ENCODE peak calls at places on chromosomes 3 and 15, in five cellular contexts. One of them, this sample, is unnamed.
A peak's percentile ranks its signal among the peaks of the same experiment; 100 is the strongest.

GRCh38 chr15:68990755-68991500 is 23.6 kb upstream of the NOX5 start:
- DNase-seq in transverse colon: no peak
- DNase-seq in thyroid gland: peak; percentile 10
- DNase-seq in heart left ventricle: no peak
- DNase-seq in suprapubic skin: peak; percentile 65
- DNase-seq in this sample: no peak

GRCh38 chr3:72591522-72592421 is 256.5 kb downstream of the SHQ1 start:
- DNase-seq in thyroid gland: peak; percentile 14
- DNase-seq in suprapubic skin: no peak
- DNase-seq in transverse colon: peak; percentile 23
- DNase-seq in heart left ventricle: peak; percentile 25
- DNase-seq in this sample: peak; percentile 41

GRCh38 chr3:187737401-187738088 is 7.7 kb downstream of the BCL6 start:
- DNase-seq in suprapubic skin: peak; percentile 88
- DNase-seq in transverse colon: peak; percentile 77
- DNase-seq in heart left ventricle: peak; percentile 79
- DNase-seq in thyroid gland: peak; percentile 64
- DNase-seq in this sample: no peak

GRCh38 chr15:66803182-66803729 is 101.2 kb downstream of the SMAD6 start:
- DNase-seq in thyroid gland: peak; percentile 97
- DNase-seq in suprapubic skin: peak; percentile 93
- DNase-seq in transverse colon: peak; percentile 89
- DNase-seq in heart left ventricle: peak; percentile 80
- DNase-seq in this sample: peak; percentile 74

GRCh38 chr15:77418341-77419049 is 1.4 kb downstream of the PEAK1 start:
- DNase-seq in thyroid gland: no peak
- DNase-seq in suprapubic skin: no peak
- DNase-seq in heart left ventricle: no peak
- DNase-seq in transverse colon: no peak
- DNase-seq in this sample: no peak

GRCh38 chr15:87556886-87557285 is 699.7 kb downstream of the NTRK3 start:
- DNase-seq in heart left ventricle: no peak
- DNase-seq in suprapubic skin: no peak
- DNase-seq in thyroid gland: no peak
- DNase-seq in transverse colon: no peak
- DNase-seq in this sample: no peak

GRCh38 chr3:61844346-61844745 is 283.0 kb downstream of the PTPRG start:
- DNase-seq in heart left ventricle: no peak
- DNase-seq in transverse colon: no peak
- DNase-seq in suprapubic skin: no peak
- DNase-seq in thyroid gland: no peak
- DNase-seq in this sample: no peak

GRCh38 chr3:17094551-17094950 is 209.8 kb downstream of the PLCL2 start:
- DNase-seq in transverse colon: no peak
- DNase-seq in heart left ventricle: no peak
- DNase-seq in suprapubic skin: no peak
- DNase-seq in thyroid gland: no peak
- DNase-seq in this sample: no peak

GRCh38 chr3:120488296-120488695 is 37.5 kb upstream of the FSTL1 start:
- DNase-seq in heart left ventricle: no peak
- DNase-seq in suprapubic skin: no peak
- DNase-seq in thyroid gland: no peak
- DNase-seq in transverse colon: no peak
- DNase-seq in this sample: no peak

GRCh38 chr3:124850212-124850611 is 37.0 kb downstream of the ITGB5 start:
- DNase-seq in transverse colon: no peak
- DNase-seq in suprapubic skin: no peak
- DNase-seq in thyroid gland: no peak
- DNase-seq in heart left ventricle: no peak
- DNase-seq in this sample: no peak

GRCh38 chr3:196050597-196050996 is 31.3 kb downstream of the TFRC start:
- DNase-seq in thyroid gland: no peak
- DNase-seq in suprapubic skin: no peak
- DNase-seq in heart left ventricle: no peak
- DNase-seq in transverse colon: no peak
- DNase-seq in this sample: no peak

GRCh38 chr15:80743189-80743833 is 35.9 kb upstream of the CEMIP start:
- DNase-seq in transverse colon: peak; percentile 19
- DNase-seq in thyroid gland: no peak
- DNase-seq in suprapubic skin: no peak
- DNase-seq in heart left ventricle: no peak
- DNase-seq in this sample: no peak

GRCh38 chr15:40047413-40048154 is 8.6 kb upstream of the SRP14 start:
- DNase-seq in suprapubic skin: no peak
- DNase-seq in thyroid gland: peak; percentile 49
- DNase-seq in transverse colon: peak; percentile 69
- DNase-seq in heart left ventricle: peak; percentile 69
- DNase-seq in this sample: no peak

GRCh38 chr15:87656373-87656772 is 600.2 kb downstream of the NTRK3 start:
- DNase-seq in transverse colon: no peak
- DNase-seq in thyroid gland: no peak
- DNase-seq in heart left ventricle: no peak
- DNase-seq in suprapubic skin: no peak
- DNase-seq in this sample: no peak

GRCh38 chr3:197734667-197735318 is 1.9 kb downstream of the RUBCN start:
- DNase-seq in transverse colon: peak; percentile 24
- DNase-seq in heart left ventricle: no peak
- DNase-seq in suprapubic skin: no peak
- DNase-seq in thyroid gland: no peak
- DNase-seq in this sample: no peak

GRCh38 chr15:29312387-29312786 is 42.8 kb upstream of the NSMCE3 start:
- DNase-seq in suprapubic skin: no peak
- DNase-seq in thyroid gland: no peak
- DNase-seq in transverse colon: no peak
- DNase-seq in heart left ventricle: no peak
- DNase-seq in this sample: no peak

GRCh38 chr3:65231544-65231943 is 543.7 kb upstream of the ADAMTS9 start:
- DNase-seq in suprapubic skin: no peak
- DNase-seq in heart left ventricle: no peak
- DNase-seq in thyroid gland: no peak
- DNase-seq in transverse colon: no peak
- DNase-seq in this sample: no peak

GRCh38 chr3:155312781-155313180 is 19.3 kb upstream of the STRIT1 start:
- DNase-seq in heart left ventricle: no peak
- DNase-seq in suprapubic skin: no peak
- DNase-seq in transverse colon: no peak
- DNase-seq in thyroid gland: no peak
- DNase-seq in this sample: no peak
- TF ChIP-seq POLR2A in heart left ventricle: no peak
- TF ChIP-seq POLR2A in suprapubic skin: no peak
- TF ChIP-seq POLR2A in transverse colon: no peak
- TF ChIP-seq POLR2A in thyroid gland: no peak
- TF ChIP-seq POLR2A in this sample: no peak

DNA sequence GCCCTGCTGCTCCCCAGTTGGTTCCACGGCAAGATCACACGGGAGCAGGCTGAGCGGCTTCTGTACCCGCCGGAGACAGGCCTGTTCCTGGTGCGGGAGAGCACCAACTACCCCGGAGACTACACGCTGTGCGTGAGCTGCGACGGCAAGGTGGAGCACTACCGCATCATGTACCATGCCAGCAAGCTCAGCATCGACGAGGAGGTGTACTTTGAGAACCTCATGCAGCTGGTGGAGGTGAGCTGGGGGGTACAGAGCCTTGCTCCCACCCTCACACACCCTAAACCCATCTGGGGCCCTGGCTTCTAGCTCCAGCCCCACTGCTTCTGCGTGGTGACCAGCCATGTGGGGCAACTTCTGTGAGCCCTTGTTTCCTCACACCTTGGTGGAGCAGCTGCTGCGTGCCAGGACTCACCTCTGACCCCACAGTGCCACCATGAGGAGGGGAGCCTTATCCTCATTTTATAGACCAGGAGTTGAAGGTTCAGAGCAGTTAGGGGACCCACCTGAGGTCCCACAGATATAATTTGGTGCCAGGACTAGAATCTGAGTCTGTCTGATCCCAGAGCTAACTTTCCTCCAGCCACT is 13.3 kb upstream of the LMAN1L start:
- DNase-seq in transverse colon: no peak
- DNase-seq in heart left ventricle: no peak
- DNase-seq in suprapubic skin: no peak
- DNase-seq in thyroid gland: no peak
- DNase-seq in this sample: no peak
- H3K4me3 ChIP-seq in transverse colon: no peak overlapping the region
- H3K4me3 ChIP-seq in heart left ventricle: no peak overlapping the region
- H3K4me3 ChIP-seq in suprapubic skin: no peak overlapping the region
- H3K4me3 ChIP-seq in thyroid gland: no peak overlapping the region
- H3K4me3 ChIP-seq in this sample: no peak overlapping the region

DNA sequence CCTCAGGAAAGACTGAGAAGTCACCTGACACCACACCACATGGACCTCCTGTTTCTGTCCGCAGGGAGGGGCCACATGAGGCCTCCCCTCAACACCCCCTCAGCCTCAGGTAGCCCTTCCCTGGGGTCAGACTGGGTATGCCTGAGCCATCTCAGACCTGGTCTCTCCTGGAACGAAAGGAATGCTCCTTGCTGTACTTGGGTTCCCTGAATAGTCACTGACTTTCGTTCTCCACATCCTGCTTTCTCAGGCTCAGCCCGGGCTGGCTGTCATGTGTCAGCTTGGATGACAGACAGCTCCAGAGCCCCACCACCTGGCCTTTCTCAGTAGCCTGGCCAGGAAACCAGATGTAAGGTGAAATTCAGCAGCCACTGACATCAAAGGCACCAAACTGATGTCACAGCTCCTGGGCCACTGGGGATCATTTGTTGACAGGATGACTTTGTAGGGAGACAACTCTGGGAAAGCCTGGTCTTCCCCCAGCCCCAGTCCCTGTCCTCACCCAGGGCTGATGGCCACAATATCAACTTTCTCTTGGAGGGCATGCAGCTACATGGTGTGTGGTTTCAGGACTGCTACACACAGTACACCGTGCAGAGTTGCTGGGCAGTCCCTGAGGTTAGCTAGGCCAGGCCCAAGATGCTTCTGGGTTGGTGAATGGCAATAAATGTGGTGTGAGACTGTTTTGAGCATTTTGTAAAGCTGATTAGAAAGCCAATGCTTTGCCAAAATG is 141.4 kb upstream of the MRPS22 start:
- DNase-seq in transverse colon: peak; percentile 75
- DNase-seq in thyroid gland: no peak
- DNase-seq in suprapubic skin: no peak
- DNase-seq in heart left ventricle: no peak
- DNase-seq in this sample: no peak
- TF ChIP-seq CTCF in transverse colon: peak; percentile 48
- TF ChIP-seq CTCF in thyroid gland: no peak
- TF ChIP-seq CTCF in suprapubic skin: no peak
- TF ChIP-seq CTCF in heart left ventricle: no peak
- TF ChIP-seq CTCF in this sample: no peak

DNA sequence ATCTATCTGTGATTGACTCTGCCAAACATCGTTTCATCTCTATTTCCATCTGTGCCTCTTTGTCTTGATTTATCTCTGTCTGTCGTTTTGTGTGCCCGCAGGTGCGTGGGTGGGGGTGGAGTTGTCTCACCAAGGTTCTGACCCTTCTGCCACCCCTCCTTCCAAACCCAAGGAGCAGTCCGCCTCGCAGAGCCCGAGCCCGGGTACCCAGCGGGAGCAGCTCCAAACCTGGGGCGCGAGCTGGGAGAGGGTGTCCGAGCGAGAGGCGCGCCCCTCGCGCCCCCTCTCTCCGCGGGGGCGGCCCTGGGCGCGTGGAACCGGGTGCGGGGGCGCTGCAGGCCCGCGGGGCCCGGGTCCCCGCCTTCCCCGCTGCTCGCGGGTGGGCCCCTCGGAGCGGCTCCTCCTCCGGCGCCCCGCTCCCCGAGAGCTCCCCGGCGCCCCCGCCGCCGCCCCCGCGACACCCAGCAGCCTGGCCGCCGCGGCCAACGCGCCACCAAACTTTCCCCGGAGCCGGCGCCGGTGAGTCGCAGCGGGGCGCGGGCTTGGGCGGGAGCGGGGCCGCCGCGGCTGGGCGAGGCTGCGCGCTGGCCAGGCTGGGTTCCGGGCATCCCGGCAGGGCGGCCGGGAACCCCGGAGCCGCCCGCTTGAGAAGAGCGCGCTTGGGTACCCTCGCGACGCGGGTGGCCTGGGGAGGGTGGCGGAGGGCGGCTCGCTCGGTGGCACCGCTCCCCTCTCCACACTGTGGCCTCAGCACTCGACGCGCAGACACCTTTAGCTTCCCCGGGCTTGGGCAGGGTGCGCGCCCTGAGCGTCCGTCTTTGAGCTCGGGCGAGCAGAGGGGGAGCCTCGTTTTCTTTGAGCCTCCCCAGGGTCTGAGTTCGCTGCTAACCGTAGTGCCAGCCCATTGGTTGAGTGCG is at the start of gene HRH1:
- DNase-seq in suprapubic skin: no peak
- DNase-seq in thyroid gland: peak; percentile 6
- DNase-seq in transverse colon: peak; percentile 20
- DNase-seq in heart left ventricle: peak; percentile 34
- DNase-seq in this sample: no peak
- TF ChIP-seq POLR2A in suprapubic skin: peak; percentile 18
- TF ChIP-seq POLR2A in thyroid gland: no peak
- TF ChIP-seq POLR2A in transverse colon: no peak
- TF ChIP-seq POLR2A in heart left ventricle: no peak
- TF ChIP-seq POLR2A in this sample: no peak

This sample was measured in lower leg skin.